ENCODE peak calls at places on chromosome 6, in eight cellular contexts. D, W, G, N, Y, I, H and E are unnamed samples.

GRCh38 chr6:43851204-43851855 is 81.3 kb downstream of the VEGFA start:
- DNase-seq in D (no peak), W (peak; percentile 73), G (no peak), N (peak; percentile 3), Y (no peak), I (peak; percentile 79), H (no peak), E (no peak)

GRCh38 chr6:129188795-129189194 is 305.9 kb downstream of the LAMA2 start:
- DNase-seq in D (no peak), W (no peak), G (no peak), N (no peak), Y (no peak), I (no peak), H (no peak), E (no peak)

GRCh38 chr6:12479885-12480284 is 189.7 kb downstream of the EDN1 start:
- DNase-seq in D (no peak), W (peak; percentile 61), G (no peak), N (no peak), Y (no peak), I (no peak), H (no peak), E (no peak)

GRCh38 chr6:144820270-144820669 is 535.1 kb downstream of the UTRN start:
- DNase-seq in D (no peak), W (peak; percentile 40), G (no peak), N (peak; percentile 57), Y (peak; percentile 56), I (no peak), H (no peak), E (no peak)

GRCh38 chr6:33700391-33701050 is 11.0 kb downstream of the UQCC2 start:
- DNase-seq in D (peak; percentile 59), W (peak; percentile 70), G (peak; percentile 65), N (peak; percentile 71), Y (peak; percentile 78), I (peak; percentile 70), H (peak; percentile 71), E (peak; percentile 88)

GRCh38 chr6:135647521-135647920 is 150.0 kb upstream of the AHI1 start:
- DNase-seq in D (no peak), W (no peak), G (no peak), N (no peak), Y (no peak), I (no peak), H (no peak), E (no peak)

GRCh38 chr6:113184291-113184690 is 672.9 kb upstream of the MARCKS start:
- DNase-seq in D (no peak), W (peak; percentile 94), G (no peak), N (peak; percentile 13), Y (no peak), I (peak; percentile 75), H (no peak), E (no peak)

GRCh38 chr6:43054206-43054943 is 724 bp upstream of the CUL7 start:
- DNase-seq in D (no peak), W (no peak), G (no peak), N (no peak), Y (no peak), I (no peak), H (no peak), E (no peak)

GRCh38 chr6:170164271-170164900 is 126.5 kb downstream of the DLL1 start:
- DNase-seq in D (no peak), W (no peak), G (no peak), N (no peak), Y (no peak), I (no peak), H (no peak), E (no peak)

GRCh38 chr6:25332671-25333071 is 53.5 kb downstream of the CARMIL1 start:
- DNase-seq in D (no peak), W (no peak), G (no peak), N (no peak), Y (no peak), I (no peak), H (peak; percentile 22), E (no peak)

GRCh38 chr6:56683882-56684281 is 41.2 kb upstream of the DST start:
- DNase-seq in D (no peak), W (peak; percentile 93), G (no peak), N (peak; percentile 81), Y (peak; percentile 96), I (peak; percentile 93), H (no peak), E (peak; percentile 98)

GRCh38 chr6:44539701-44540100 is 152.2 kb downstream of the CDC5L start:
- DNase-seq in D (no peak), W (no peak), G (no peak), N (no peak), Y (no peak), I (no peak), H (no peak), E (peak; percentile 76)

GRCh38 chr6:3282461-3283236 is 23.9 kb downstream of the PSMG4 start:
- DNase-seq in D (no peak), W (no peak), G (no peak), N (no peak), Y (no peak), I (no peak), H (no peak), E (no peak)

GRCh38 chr6:45681860-45682488 is 304.2 kb upstream of the SUPT3H start:
- DNase-seq in D (no peak), W (no peak), G (no peak), N (peak; percentile 59), Y (peak; percentile 34), I (peak; percentile 92), H (peak; percentile 83), E (no peak)

GRCh38 chr6:107108201-107108890 is 7.0 kb downstream of the BEND3 start:
- DNase-seq in D (no peak), W (no peak), G (no peak), N (no peak), Y (no peak), I (no peak), H (no peak), E (peak; percentile 10)

GRCh38 chr6:144266091-144266649 is 19.0 kb upstream of the UTRN start:
- DNase-seq in D (peak; percentile 48), W (peak; percentile 76), G (peak; percentile 75), N (peak; percentile 47), Y (peak; percentile 97), I (peak; percentile 99), H (no peak), E (peak; percentile 94)